ENCODE peak calls at places on chromosome 2, in eight cellular contexts. M is stimulated activated naive CD8-positive, alpha-beta T cell treated with anti-CD3 and anti-CD28 coated beads, Interleukin-15, amount 100 ng/mL, for 72 hours; U is activated gamma-delta T cell treated with Interleukin-2 at 50 U/mL for 16 hours; W is activated T-cell treated with anti-CD3 and anti-CD28 coated beads for 1 hour; B is neural progenitor cell; Z is NCI-H187 treated with DMSO at 0.1 percent for 48 hours; I is HEK293T; F is hippocampal formation. T is an unnamed sample.

GRCh38 chr2:231676243-231676642 is 32.1 kb upstream of the PTMA start:
- DNase-seq in M (no peak), U (no peak), W (no peak), B (no peak), Z (no peak), I (no peak), F (no peak), T (no peak)

GRCh38 chr2:201821080-201821479 is 14.7 kb downstream of the CDK15 start:
- DNase-seq in M (no peak), U (no peak), W (no peak), B (no peak), Z (no peak), I (no peak), F (no peak), T (no peak)

GRCh38 chr2:54858021-54858681 is 134.7 kb downstream of the EML6 start:
- DNase-seq in M (no peak), U (no peak), W (no peak), B (no peak), Z (no peak), I (no peak), F (no peak), T (no peak)

GRCh38 chr2:216404010-216404618 is 8.2 kb upstream of the SMARCAL1 start:
- DNase-seq in M (peak; percentile 39), U (peak; percentile 45), W (peak; percentile 23), B (peak; percentile 50), Z (no peak), I (peak; percentile 44), F (no peak), T (no peak)

GRCh38 chr2:74119912-74120825 is 27.5 kb downstream of the BOLA3 start:
- DNase-seq in M (peak; percentile 91), U (peak; percentile 80), W (peak; percentile 71), B (peak; percentile 36), Z (peak; percentile 13), I (peak; percentile 90), F (peak; percentile 80), T (peak; percentile 12)

GRCh38 chr2:138187221-138187620 is 222.9 kb downstream of the HNMT start:
- DNase-seq in M (no peak), U (no peak), W (no peak), B (no peak), Z (no peak), I (no peak), F (peak; percentile 19), T (no peak)

GRCh38 chr2:236943841-236944513 is 141.7 kb upstream of the COPS8 start:
- DNase-seq in M (no peak), U (no peak), W (no peak), B (no peak), Z (no peak), I (no peak), F (no peak), T (no peak)

GRCh38 chr2:226122067-226122466 is 677.6 kb downstream of the IRS1 start:
- DNase-seq in M (no peak), U (no peak), W (no peak), B (no peak), Z (no peak), I (no peak), F (no peak), T (no peak)

GRCh38 chr2:218744615-218745014 is 34.0 kb downstream of the TTLL4 start:
- DNase-seq in M (no peak), U (no peak), W (no peak), B (no peak), Z (no peak), I (no peak), F (no peak), T (no peak)

GRCh38 chr2:195382186-195382585 is 274.8 kb upstream of the SLC39A10 start:
- DNase-seq in M (no peak), U (no peak), W (no peak), B (no peak), Z (no peak), I (no peak), F (no peak), T (no peak)

GRCh38 chr2:120852200-120852815 is 116.6 kb downstream of the GLI2 start:
- DNase-seq in M (no peak), U (no peak), W (no peak), B (no peak), Z (no peak), I (no peak), F (no peak), T (no peak)

GRCh38 chr2:197327073-197327775 is 16.6 kb upstream of the ANKRD44 start:
- DNase-seq in M (no peak), U (no peak), W (no peak), B (no peak), Z (no peak), I (no peak), F (no peak), T (no peak)

GRCh38 chr2:23346029-23346428 is 39.0 kb upstream of the KLHL29 start:
- DNase-seq in M (no peak), U (no peak), W (no peak), B (no peak), Z (no peak), I (no peak), F (no peak), T (no peak)

GRCh38 chr2:188975497-188976102 is 1.4 kb downstream of the COL3A1 start:
- DNase-seq in M (no peak), U (no peak), W (no peak), B (no peak), Z (no peak), I (no peak), F (no peak), T (peak; percentile 76)

GRCh38 chr2:235432741-235433520 is 60.9 kb upstream of the AGAP1 start:
- DNase-seq in M (no peak), U (no peak), W (no peak), B (no peak), Z (no peak), I (no peak), F (no peak), T (no peak)

GRCh38 chr2:237312021-237312755 is 101.8 kb downstream of the COL6A3 start:
- DNase-seq in M (no peak), U (no peak), W (no peak), B (no peak), Z (no peak), I (no peak), F (no peak), T (no peak)

GRCh38 chr2:240964221-240964853 is 34.1 kb upstream of the SNED1 start:
- DNase-seq in M (no peak), U (no peak), W (no peak), B (no peak), Z (no peak), I (no peak), F (no peak), T (no peak)

GRCh38 chr2:224222320-224222719 is 179.6 kb downstream of the FAM124B start:
- DNase-seq in M (no peak), U (no peak), W (no peak), B (no peak), Z (no peak), I (no peak), F (no peak), T (no peak)

GRCh38 chr2:159891917-159892691 is 94.1 kb upstream of the CD302 start:
- DNase-seq in M (no peak), U (no peak), W (no peak), B (no peak), Z (no peak), I (no peak), F (no peak), T (peak; percentile 7)

GRCh38 chr2:183881978-183882377 is 716.4 kb upstream of the ZNF804A start:
- DNase-seq in M (no peak), U (no peak), W (no peak), B (no peak), Z (no peak), I (no peak), F (no peak), T (no peak)

GRCh38 chr2:135840601-135841000 is 3.6 kb upstream of the LCT start:
- DNase-seq in M (no peak), U (no peak), W (no peak), B (no peak), Z (no peak), I (no peak), F (no peak), T (no peak)

GRCh38 chr2:189276277-189276676 is 96.7 kb upstream of the COL5A2 start:
- DNase-seq in M (no peak), U (no peak), W (no peak), B (no peak), Z (no peak), I (no peak), F (no peak), T (peak; percentile 98)

GRCh38 chr2:238493880-238494572 is 67.3 kb downstream of the ASB1 start:
- DNase-seq in M (peak; percentile 47), U (peak; percentile 20), W (no peak), B (no peak), Z (no peak), I (no peak), F (no peak), T (no peak)

GRCh38 chr2:101696272-101697123 is 1.0 kb upstream of the MAP4K4 start:
- DNase-seq in M (peak; percentile 12), U (no peak), W (no peak), B (no peak), Z (no peak), I (no peak), F (peak; percentile 65), T (no peak)

GRCh38 chr2:144357623-144358400 is 162.1 kb downstream of the ZEB2 start:
- DNase-seq in M (peak; percentile 56), U (no peak), W (no peak), B (no peak), Z (no peak), I (no peak), F (no peak), T (peak; percentile 97)